ENCODE peak calls at places on chromosome 11, in four cellular contexts. One of them, this sample, is unnamed.

GRCh38 chr11:115234794-115235193 is 269.4 kb downstream of the CADM1 start:
- DNase-seq in mammary epithelial cell: no peak
- DNase-seq in adipocyte: no peak
- DNase-seq in HCT116: no peak
- DNase-seq in this sample: no peak

GRCh38 chr11:14969922-14970323 is 2.2 kb downstream of the CALCA start:
- DNase-seq in mammary epithelial cell: no peak
- DNase-seq in adipocyte: no peak
- DNase-seq in HCT116: peak
- DNase-seq in this sample: peak

GRCh38 chr11:68961245-68961644 is 19.5 kb downstream of the MRGPRD start:
- DNase-seq in mammary epithelial cell: no peak
- DNase-seq in adipocyte: no peak
- DNase-seq in HCT116: no peak
- DNase-seq in this sample: no peak

GRCh38 chr11:19929655-19930054 is 217.0 kb downstream of the NAV2 start:
- DNase-seq in mammary epithelial cell: no peak
- DNase-seq in HCT116: no peak
- DNase-seq in adipocyte: no peak
- DNase-seq in this sample: no peak

GRCh38 chr11:17352925-17353227 is 1.3 kb downstream of the NCR3LG1 start:
- DNase-seq in HCT116: no peak
- DNase-seq in mammary epithelial cell: peak
- DNase-seq in adipocyte: peak
- DNase-seq in this sample: peak

GRCh38 chr11:60821827-60822599 is 19.9 kb upstream of the CCDC86 start:
- DNase-seq in mammary epithelial cell: no peak
- DNase-seq in adipocyte: no peak
- DNase-seq in HCT116: no peak
- DNase-seq in this sample: peak

GRCh38 chr11:120121914-120122473 is 15.9 kb downstream of the TRIM29 start:
- DNase-seq in HCT116: no peak
- DNase-seq in mammary epithelial cell: peak
- DNase-seq in adipocyte: no peak
- DNase-seq in this sample: no peak

GRCh38 chr11:58914821-58915543 is 24.3 kb upstream of the GLYATL1 start:
- DNase-seq in HCT116: no peak
- DNase-seq in mammary epithelial cell: peak
- DNase-seq in adipocyte: peak
- DNase-seq in this sample: no peak

GRCh38 chr11:57644748-57645715 is 4.7 kb downstream of the YPEL4 start:
- DNase-seq in HCT116: peak
- DNase-seq in adipocyte: peak
- DNase-seq in mammary epithelial cell: no peak
- DNase-seq in this sample: peak

GRCh38 chr11:92642146-92642919 is 327.1 kb upstream of the MTNR1B start:
- DNase-seq in mammary epithelial cell: peak
- DNase-seq in adipocyte: no peak
- DNase-seq in HCT116: no peak
- DNase-seq in this sample: no peak

GRCh38 chr11:83583953-83584352 is 297.8 kb upstream of the CCDC90B start:
- DNase-seq in HCT116: no peak
- DNase-seq in mammary epithelial cell: peak
- DNase-seq in adipocyte: peak
- DNase-seq in this sample: no peak

GRCh38 chr11:62957147-62957546 is 27.6 kb downstream of the SLC22A6 start:
- DNase-seq in adipocyte: no peak
- DNase-seq in mammary epithelial cell: no peak
- DNase-seq in HCT116: no peak
- DNase-seq in this sample: no peak

GRCh38 chr11:131906963-131907362 is 536.5 kb downstream of the NTM start:
- DNase-seq in adipocyte: no peak
- DNase-seq in mammary epithelial cell: no peak
- DNase-seq in HCT116: no peak
- DNase-seq in this sample: no peak

GRCh38 chr11:106389096-106389495 is 311.6 kb downstream of the AASDHPPT start:
- DNase-seq in HCT116: no peak
- DNase-seq in adipocyte: peak
- DNase-seq in mammary epithelial cell: peak
- DNase-seq in this sample: no peak

GRCh38 chr11:74754507-74755255 is 6.0 kb downstream of the RNF169 start:
- DNase-seq in HCT116: no peak
- DNase-seq in adipocyte: peak
- DNase-seq in mammary epithelial cell: peak
- DNase-seq in this sample: no peak

GRCh38 chr11:15624701-15625100 is 510.0 kb downstream of the INSC start:
- DNase-seq in mammary epithelial cell: no peak
- DNase-seq in HCT116: no peak
- DNase-seq in adipocyte: no peak
- DNase-seq in this sample: no peak

GRCh38 chr11:29405305-29405704 is 611.5 kb downstream of the KCNA4 start:
- DNase-seq in HCT116: no peak
- DNase-seq in adipocyte: no peak
- DNase-seq in mammary epithelial cell: no peak
- DNase-seq in this sample: no peak

GRCh38 chr11:57641426-57641825 is 8.3 kb downstream of the YPEL4 start:
- DNase-seq in HCT116: no peak
- DNase-seq in adipocyte: peak
- DNase-seq in mammary epithelial cell: no peak
- DNase-seq in this sample: peak

GRCh38 chr11:110319501-110319900 is 23.1 kb upstream of the RDX start:
- DNase-seq in adipocyte: no peak
- DNase-seq in HCT116: no peak
- DNase-seq in mammary epithelial cell: no peak
- DNase-seq in this sample: no peak

GRCh38 chr11:95520765-95521542 is 268.6 kb downstream of the FAM76B start:
- DNase-seq in mammary epithelial cell: peak
- DNase-seq in adipocyte: peak
- DNase-seq in HCT116: no peak
- DNase-seq in this sample: no peak

GRCh38 chr11:115612331-115612730 is 108.1 kb upstream of the CADM1 start:
- DNase-seq in adipocyte: peak
- DNase-seq in mammary epithelial cell: no peak
- DNase-seq in HCT116: no peak
- DNase-seq in this sample: no peak

GRCh38 chr11:128886401-128887119 is 4.6 kb upstream of the KCNJ5 start:
- DNase-seq in mammary epithelial cell: no peak
- DNase-seq in adipocyte: no peak
- DNase-seq in HCT116: no peak
- DNase-seq in this sample: no peak

GRCh38 chr11:34052608-34053160 is 1.2 kb downstream of the CAPRIN1 start:
- DNase-seq in mammary epithelial cell: peak
- DNase-seq in adipocyte: peak
- DNase-seq in HCT116: no peak
- DNase-seq in this sample: peak

GRCh38 chr11:34050536-34050935 is 995 bp upstream of the CAPRIN1 start:
- DNase-seq in adipocyte: peak
- DNase-seq in mammary epithelial cell: no peak
- DNase-seq in HCT116: no peak
- DNase-seq in this sample: no peak

GRCh38 chr11:34052036-34052607 is 591 bp downstream of the CAPRIN1 start:
- DNase-seq in mammary epithelial cell: peak
- DNase-seq in HCT116: peak
- DNase-seq in adipocyte: peak
- DNase-seq in this sample: peak

GRCh38 chr11:34051349-34052035 is at the start of gene CAPRIN1:
- DNase-seq in mammary epithelial cell: peak
- DNase-seq in HCT116: peak
- DNase-seq in adipocyte: peak
- DNase-seq in this sample: peak

GRCh38 chr11:34050967-34051348 is 573 bp upstream of the CAPRIN1 start:
- DNase-seq in adipocyte: peak
- DNase-seq in HCT116: no peak
- DNase-seq in mammary epithelial cell: peak
- DNase-seq in this sample: no peak
- H3K9ac ChIP-seq in adipocyte: peak
- H3K9ac ChIP-seq in HCT116: peak
- H3K9ac ChIP-seq in mammary epithelial cell: peak
- H3K9ac ChIP-seq in this sample: peak

GRCh38 chr11:30724274-30724673 is 138.1 kb upstream of the MPPED2 start:
- DNase-seq in mammary epithelial cell: no peak
- DNase-seq in HCT116: no peak
- DNase-seq in adipocyte: no peak
- DNase-seq in this sample: no peak
- H3K9ac ChIP-seq in mammary epithelial cell: no peak
- H3K9ac ChIP-seq in HCT116: no peak
- H3K9ac ChIP-seq in adipocyte: no peak
- H3K9ac ChIP-seq in this sample: no peak

GRCh38 chr11:2913776-2914474 is 15.3 kb downstream of the PHLDA2 start:
- DNase-seq in HCT116: no peak
- DNase-seq in mammary epithelial cell: no peak
- DNase-seq in adipocyte: no peak
- DNase-seq in this sample: no peak
- H3K9ac ChIP-seq in HCT116: peak
- H3K9ac ChIP-seq in mammary epithelial cell: no peak
- H3K9ac ChIP-seq in adipocyte: no peak
- H3K9ac ChIP-seq in this sample: no peak

GRCh38 chr11:85628771-85629341 is 463 bp downstream of the TMEM126B start:
- DNase-seq in HCT116: no peak
- DNase-seq in adipocyte: no peak
- DNase-seq in mammary epithelial cell: no peak
- DNase-seq in this sample: no peak

GRCh38 chr11:85627998-85628770 is at the start of gene TMEM126B:
- DNase-seq in mammary epithelial cell: peak
- DNase-seq in HCT116: peak
- DNase-seq in adipocyte: peak
- DNase-seq in this sample: peak

GRCh38 chr11:85627332-85627997 is at the start of gene DLG2:
- DNase-seq in adipocyte: peak
- DNase-seq in mammary epithelial cell: peak
- DNase-seq in HCT116: no peak
- DNase-seq in this sample: no peak

GRCh38 chr11:85626496-85626895 is 648 bp downstream of the DLG2 start:
- DNase-seq in HCT116: no peak
- DNase-seq in mammary epithelial cell: no peak
- DNase-seq in adipocyte: peak
- DNase-seq in this sample: no peak
- H3K9ac ChIP-seq in HCT116: no peak
- H3K9ac ChIP-seq in mammary epithelial cell: no peak
- H3K9ac ChIP-seq in adipocyte: peak
- H3K9ac ChIP-seq in this sample: no peak

This sample was measured in DND-41.